ENCODE peak calls at places on chromosomes 3 and 15, in eight cellular contexts. S is cardiac muscle cell, H is uterus, B is stomach, L is NCI-H2171 treated with DMSO at 0.1 percent for 48 hours, Q is ELR, Y is foreskin fibroblast, U is GM12892. O is an unnamed sample.

GRCh38 chr15:70197318-70197944 is 99.7 kb upstream of the TLE3 start:
- DNase-seq in S (no peak), H (no peak), B (no peak), L (no peak), Q (peak; percentile 16), Y (no peak), U (no peak), O (no peak)

GRCh38 chr15:57237282-57237642 is 139.0 kb upstream of the CGNL1 start:
- DNase-seq in S (no peak), H (no peak), B (no peak), L (no peak), Q (no peak), Y (no peak), U (no peak), O (no peak)

GRCh38 chr3:87997298-87997697 is 61.5 kb downstream of the CGGBP1 start:
- DNase-seq in S (no peak), H (no peak), B (no peak), L (no peak), Q (peak; percentile 83), Y (no peak), U (no peak), O (peak; percentile 92)

GRCh38 chr3:111949712-111950111 is 29.1 kb upstream of the ABHD10 start:
- DNase-seq in S (no peak), H (no peak), B (no peak), L (peak; percentile 8), Q (no peak), Y (no peak), U (no peak), O (no peak)

GRCh38 chr3:139198929-139199328 is 144.9 kb upstream of the MRPS22 start:
- DNase-seq in S (no peak), H (no peak), B (no peak), L (no peak), Q (peak; percentile 71), Y (peak; percentile 66), U (no peak), O (no peak)

GRCh38 chr3:178255315-178255714 is 280.9 kb upstream of the KCNMB2 start:
- DNase-seq in S (no peak), H (no peak), B (no peak), L (no peak), Q (no peak), Y (no peak), U (no peak), O (no peak)

GRCh38 chr3:112333386-112334334 is 704 bp downstream of the CD200 start:
- DNase-seq in S (peak; percentile 32), H (peak; percentile 33), B (no peak), L (peak; percentile 80), Q (peak; percentile 13), Y (no peak), U (no peak), O (no peak)

GRCh38 chr3:126152458-126152857 is 27.9 kb downstream of the ALDH1L1 start:
- DNase-seq in S (no peak), H (no peak), B (no peak), L (no peak), Q (no peak), Y (no peak), U (no peak), O (no peak)

GRCh38 chr3:99579246-99579645 is 59.1 kb upstream of the COL8A1 start:
- DNase-seq in S (no peak), H (no peak), B (no peak), L (no peak), Q (peak; percentile 91), Y (peak; percentile 76), U (no peak), O (no peak)

GRCh38 chr3:31077021-31077601 is 182.7 kb upstream of the GADL1 start:
- DNase-seq in S (no peak), H (peak; percentile 18), B (no peak), L (no peak), Q (peak; percentile 98), Y (peak; percentile 93), U (no peak), O (no peak)

GRCh38 chr3:44000586-44000985 is 241.1 kb upstream of the TOPAZ1 start:
- DNase-seq in S (no peak), H (no peak), B (no peak), L (no peak), Q (peak; percentile 72), Y (peak; percentile 85), U (no peak), O (no peak)

GRCh38 chr15:77251662-77252061 is 168.2 kb downstream of the PEAK1 start:
- DNase-seq in S (no peak), H (no peak), B (no peak), L (no peak), Q (peak; percentile 61), Y (peak; percentile 49), U (no peak), O (peak; percentile 7)

GRCh38 chr15:50168778-50169411 is 13.1 kb upstream of the SLC27A2 start:
- DNase-seq in S (no peak), H (no peak), B (no peak), L (no peak), Q (no peak), Y (no peak), U (no peak), O (no peak)

GRCh38 chr3:122635789-122636188 is 44.9 kb upstream of the PARP14 start:
- DNase-seq in S (no peak), H (no peak), B (no peak), L (no peak), Q (peak; percentile 55), Y (peak; percentile 17), U (no peak), O (no peak)

GRCh38 chr3:183489455-183490210 is 61.2 kb upstream of the MCF2L2 start:
- DNase-seq in S (no peak), H (no peak), B (no peak), L (no peak), Q (peak; percentile 15), Y (peak; percentile 24), U (no peak), O (no peak)

GRCh38 chr3:71723452-71724170 is 1.6 kb downstream of the EIF4E3 start:
- DNase-seq in S (no peak), H (no peak), B (no peak), L (no peak), Q (no peak), Y (no peak), U (peak; percentile 12), O (no peak)

GRCh38 chr15:69760890-69761568 is 308.4 kb downstream of the RPLP1 start:
- DNase-seq in S (no peak), H (peak; percentile 50), B (peak; percentile 54), L (no peak), Q (peak; percentile 97), Y (peak; percentile 92), U (peak; percentile 30), O (peak; percentile 100)

GRCh38 chr15:40355976-40356585 is 1.9 kb upstream of the DISP2 start:
- DNase-seq in S (no peak), H (no peak), B (no peak), L (no peak), Q (no peak), Y (no peak), U (no peak), O (no peak)

GRCh38 chr3:151609491-151609890 is 124.2 kb upstream of the AADACL2 start:
- DNase-seq in S (no peak), H (no peak), B (no peak), L (no peak), Q (no peak), Y (no peak), U (no peak), O (no peak)

GRCh38 chr3:177832862-177833261 is 635.6 kb upstream of the TBL1XR1 start:
- DNase-seq in S (no peak), H (no peak), B (no peak), L (no peak), Q (no peak), Y (peak; percentile 40), U (no peak), O (no peak)

GRCh38 chr3:143418391-143418790 is 298.8 kb downstream of the CHST2 start:
- DNase-seq in S (no peak), H (no peak), B (no peak), L (no peak), Q (no peak), Y (no peak), U (no peak), O (no peak)

GRCh38 chr3:138451595-138452162 is 17.3 kb downstream of the ESYT3 start:
- DNase-seq in S (no peak), H (no peak), B (no peak), L (no peak), Q (no peak), Y (no peak), U (no peak), O (no peak)

GRCh38 chr15:64149424-64150235 is 1.9 kb upstream of the SNX22 start:
- DNase-seq in S (no peak), H (no peak), B (no peak), L (no peak), Q (peak; percentile 60), Y (peak; percentile 39), U (no peak), O (peak; percentile 28)

GRCh38 chr3:41575754-41576153 is 376.4 kb downstream of the CTNNB1 start:
- DNase-seq in S (no peak), H (no peak), B (no peak), L (no peak), Q (no peak), Y (no peak), U (no peak), O (no peak)

GRCh38 chr15:92623435-92623834 is 32.1 kb downstream of the FAM174B start:
- DNase-seq in S (no peak), H (no peak), B (no peak), L (peak; percentile 59), Q (no peak), Y (no peak), U (no peak), O (no peak)

GRCh38 chr3:112302881-112303761 is 9.1 kb upstream of the SLC9C1 start:
- DNase-seq in S (peak; percentile 67), H (no peak), B (no peak), L (no peak), Q (peak; percentile 35), Y (peak; percentile 40), U (no peak), O (no peak)

GRCh38 chr15:88769161-88769971 is 33.9 kb upstream of the ACAN start:
- DNase-seq in S (no peak), H (no peak), B (no peak), L (no peak), Q (no peak), Y (peak; percentile 18), U (no peak), O (no peak)

GRCh38 chr15:40847225-40847961 is 3.5 kb downstream of the SPINT1 start:
- DNase-seq in S (peak; percentile 76), H (no peak), B (peak; percentile 84), L (no peak), Q (peak; percentile 48), Y (peak; percentile 17), U (no peak), O (peak; percentile 96)

O was measured in MV-4-11.